ENCODE peak calls at places on chromosome 20, in ten cellular contexts. One of them, this sample, is unnamed.

GRCh38 chr20:60264024-60264709 is 305.9 kb downstream of the CDH26 start:
- DNase-seq in HCT116: no peak
- DNase-seq in body of pancreas: no peak
- DNase-seq in breast epithelium: no peak
- DNase-seq in stomach: no peak
- DNase-seq in adrenal gland: no peak
- DNase-seq in uterus: no peak
- DNase-seq in heart left ventricle: no peak
- DNase-seq in prostate gland: no peak
- DNase-seq in IMR-90: no peak
- DNase-seq in this sample: no peak

GRCh38 chr20:4167261-4168004 is 152.1 kb upstream of the RNF24 start:
- DNase-seq in breast epithelium: no peak
- DNase-seq in stomach: no peak
- DNase-seq in uterus: no peak
- DNase-seq in prostate gland: no peak
- DNase-seq in HCT116: no peak
- DNase-seq in heart left ventricle: no peak
- DNase-seq in body of pancreas: peak
- DNase-seq in adrenal gland: no peak
- DNase-seq in IMR-90: no peak
- DNase-seq in this sample: no peak

GRCh38 chr20:48850257-48850656 is 22.5 kb upstream of the PREX1 start:
- DNase-seq in heart left ventricle: no peak
- DNase-seq in IMR-90: no peak
- DNase-seq in breast epithelium: no peak
- DNase-seq in prostate gland: no peak
- DNase-seq in HCT116: no peak
- DNase-seq in body of pancreas: no peak
- DNase-seq in uterus: no peak
- DNase-seq in adrenal gland: no peak
- DNase-seq in stomach: no peak
- DNase-seq in this sample: no peak

GRCh38 chr20:61135966-61136365 is 116.1 kb upstream of the CDH4 start:
- DNase-seq in adrenal gland: no peak
- DNase-seq in uterus: no peak
- DNase-seq in stomach: no peak
- DNase-seq in body of pancreas: no peak
- DNase-seq in heart left ventricle: no peak
- DNase-seq in IMR-90: no peak
- DNase-seq in HCT116: no peak
- DNase-seq in breast epithelium: no peak
- DNase-seq in prostate gland: no peak
- DNase-seq in this sample: no peak

GRCh38 chr20:59314872-59315500 is 14.6 kb downstream of the EDN3 start:
- DNase-seq in heart left ventricle: no peak
- DNase-seq in stomach: no peak
- DNase-seq in breast epithelium: no peak
- DNase-seq in HCT116: no peak
- DNase-seq in adrenal gland: no peak
- DNase-seq in uterus: no peak
- DNase-seq in IMR-90: no peak
- DNase-seq in prostate gland: no peak
- DNase-seq in body of pancreas: no peak
- DNase-seq in this sample: peak

GRCh38 chr20:44807051-44807683 is 3.2 kb downstream of the RIMS4 start:
- DNase-seq in stomach: no peak
- DNase-seq in breast epithelium: no peak
- DNase-seq in IMR-90: no peak
- DNase-seq in prostate gland: no peak
- DNase-seq in HCT116: no peak
- DNase-seq in uterus: no peak
- DNase-seq in heart left ventricle: no peak
- DNase-seq in adrenal gland: no peak
- DNase-seq in body of pancreas: no peak
- DNase-seq in this sample: no peak

GRCh38 chr20:38997622-38998021 is 35.5 kb downstream of the DHX35 start:
- DNase-seq in body of pancreas: no peak
- DNase-seq in stomach: no peak
- DNase-seq in HCT116: no peak
- DNase-seq in prostate gland: no peak
- DNase-seq in adrenal gland: no peak
- DNase-seq in uterus: no peak
- DNase-seq in breast epithelium: no peak
- DNase-seq in IMR-90: no peak
- DNase-seq in heart left ventricle: no peak
- DNase-seq in this sample: no peak

GRCh38 chr20:24954151-24954550 is 5.1 kb downstream of the CST7 start:
- DNase-seq in stomach: no peak
- DNase-seq in heart left ventricle: no peak
- DNase-seq in breast epithelium: no peak
- DNase-seq in adrenal gland: no peak
- DNase-seq in body of pancreas: no peak
- DNase-seq in IMR-90: no peak
- DNase-seq in prostate gland: no peak
- DNase-seq in uterus: no peak
- DNase-seq in HCT116: no peak
- DNase-seq in this sample: no peak

DNA sequence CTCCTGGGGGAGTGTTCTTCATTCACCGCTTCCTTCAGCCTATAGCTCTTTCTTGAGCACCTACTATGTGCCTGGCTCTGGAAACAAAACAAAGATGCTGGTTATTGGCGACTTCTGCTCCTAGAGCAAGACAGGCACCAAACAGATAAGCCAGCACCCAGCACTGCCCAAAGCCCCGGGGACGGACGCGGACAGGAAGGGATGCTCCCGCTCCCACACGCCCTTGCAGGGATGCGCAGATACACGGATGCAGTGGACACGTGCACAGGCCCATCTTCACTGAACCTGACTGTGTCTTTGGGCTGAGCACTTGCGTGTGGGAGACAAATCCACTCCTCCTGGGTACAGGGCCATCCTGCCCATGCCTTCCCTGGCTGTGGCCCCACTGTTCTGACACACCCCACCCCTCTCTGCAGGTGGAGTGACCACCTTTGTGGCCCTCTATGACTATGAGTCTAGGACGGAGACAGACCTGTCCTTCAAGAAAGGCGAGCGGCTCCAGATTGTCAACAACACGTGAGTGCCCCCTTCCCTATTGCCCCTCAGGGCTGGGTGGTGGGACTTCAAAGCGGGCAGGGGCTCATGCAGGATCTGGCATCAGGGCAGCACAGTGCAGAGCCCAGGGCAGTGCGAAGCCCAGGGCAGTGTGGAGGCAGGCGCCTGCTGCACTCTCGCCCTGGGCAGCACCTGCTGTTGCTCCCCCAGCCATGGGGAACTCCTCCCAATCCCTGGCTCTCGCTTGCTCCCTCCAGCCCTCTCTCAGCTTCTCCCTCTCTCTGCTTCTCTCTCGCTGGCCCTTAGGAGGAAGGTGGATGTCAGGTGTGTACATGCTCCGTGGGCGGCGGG is 39.9 kb downstream of the SRC start:
- DNase-seq in body of pancreas: peak
- DNase-seq in uterus: peak
- DNase-seq in IMR-90: no peak
- DNase-seq in HCT116: no peak
- DNase-seq in breast epithelium: no peak
- DNase-seq in stomach: no peak
- DNase-seq in prostate gland: no peak
- DNase-seq in adrenal gland: peak
- DNase-seq in heart left ventricle: no peak
- DNase-seq in this sample: no peak
- H3K27ac ChIP-seq in body of pancreas: no peak
- H3K27ac ChIP-seq in uterus: no peak
- H3K27ac ChIP-seq in IMR-90: no peak
- H3K27ac ChIP-seq in HCT116: no peak
- H3K27ac ChIP-seq in breast epithelium: no peak
- H3K27ac ChIP-seq in stomach: no peak
- H3K27ac ChIP-seq in prostate gland: no peak
- H3K27ac ChIP-seq in adrenal gland: no peak
- H3K27ac ChIP-seq in heart left ventricle: no peak
- H3K27ac ChIP-seq in this sample: no peak

DNA sequence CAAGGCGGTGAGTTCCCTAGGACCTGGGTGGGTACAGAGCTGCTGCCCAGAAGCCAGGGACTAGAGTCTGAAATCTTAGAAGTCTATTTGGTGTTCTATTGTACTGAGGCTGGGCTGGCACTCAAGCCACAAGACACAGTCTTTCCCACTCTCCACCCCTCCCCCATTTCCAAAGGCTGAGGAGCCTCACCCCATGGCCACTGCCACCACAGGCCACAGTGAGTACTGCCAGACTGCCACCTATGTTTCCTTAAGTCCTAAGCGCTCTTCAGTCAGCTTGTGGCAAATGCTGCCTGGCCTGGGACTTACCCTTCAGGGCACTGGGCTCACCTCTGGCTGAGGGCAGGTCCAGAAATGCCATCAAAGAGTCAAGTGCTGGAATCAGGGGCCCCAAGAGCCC is 469.3 kb downstream of the HAO1 start:
- DNase-seq in body of pancreas: no peak
- DNase-seq in uterus: no peak
- DNase-seq in adrenal gland: no peak
- DNase-seq in stomach: no peak
- DNase-seq in heart left ventricle: no peak
- DNase-seq in breast epithelium: no peak
- DNase-seq in HCT116: no peak
- DNase-seq in IMR-90: no peak
- DNase-seq in prostate gland: no peak
- DNase-seq in this sample: no peak
- TF ChIP-seq CTCF in body of pancreas: no peak
- TF ChIP-seq CTCF in uterus: no peak
- TF ChIP-seq CTCF in adrenal gland: no peak
- TF ChIP-seq CTCF in stomach: no peak
- TF ChIP-seq CTCF in heart left ventricle: no peak
- TF ChIP-seq CTCF in breast epithelium: no peak
- TF ChIP-seq CTCF in HCT116: no peak
- TF ChIP-seq CTCF in IMR-90: no peak
- TF ChIP-seq CTCF in prostate gland: no peak
- TF ChIP-seq CTCF in this sample: no peak

DNA sequence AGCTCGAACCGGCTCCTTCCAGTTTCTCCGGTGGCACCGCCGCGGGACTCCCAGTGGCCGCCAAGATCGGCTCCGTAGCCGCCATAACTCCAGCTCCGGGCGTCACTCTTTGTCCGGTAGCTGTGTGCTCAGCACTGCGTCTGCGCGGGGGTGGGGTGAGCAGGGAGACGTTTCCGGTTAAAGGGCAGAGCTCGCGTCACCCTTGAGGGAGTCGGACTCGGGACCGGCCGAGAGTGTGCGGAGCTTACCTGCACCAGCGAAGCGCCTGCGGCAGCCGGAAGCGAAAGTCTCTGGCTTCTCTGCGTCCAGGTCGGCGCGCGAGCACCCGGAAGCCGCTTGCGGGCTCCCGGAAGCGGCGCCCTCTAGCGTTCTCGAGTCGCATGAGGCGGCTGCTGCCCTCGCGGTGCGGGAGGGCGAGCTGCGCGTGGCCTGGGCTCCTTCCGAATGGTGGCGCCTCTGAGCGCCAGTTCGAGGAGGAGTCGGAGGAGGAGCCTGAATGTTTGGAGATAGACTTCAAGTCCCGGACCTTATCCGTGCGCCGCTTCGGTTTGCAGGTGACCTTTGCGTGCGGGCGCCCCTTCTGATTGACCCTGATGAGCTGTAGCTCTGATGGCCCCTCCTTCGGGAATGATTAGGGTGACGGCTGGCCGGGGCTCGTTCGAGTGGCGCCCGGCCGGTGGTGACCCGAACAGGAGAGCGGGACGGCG is at the start of gene SCAND1:
- DNase-seq in uterus: peak
- DNase-seq in breast epithelium: peak
- DNase-seq in prostate gland: peak
- DNase-seq in body of pancreas: peak
- DNase-seq in HCT116: peak
- DNase-seq in heart left ventricle: peak
- DNase-seq in stomach: peak
- DNase-seq in adrenal gland: peak
- DNase-seq in IMR-90: peak
- DNase-seq in this sample: peak
- TF ChIP-seq POLR2A in uterus: peak
- TF ChIP-seq POLR2A in breast epithelium: peak
- TF ChIP-seq POLR2A in prostate gland: peak
- TF ChIP-seq POLR2A in body of pancreas: peak
- TF ChIP-seq POLR2A in HCT116: peak
- TF ChIP-seq POLR2A in heart left ventricle: no peak
- TF ChIP-seq POLR2A in stomach: peak
- TF ChIP-seq POLR2A in adrenal gland: peak
- TF ChIP-seq POLR2A in IMR-90: peak
- TF ChIP-seq POLR2A in this sample: peak

GRCh38 chr20:63118786-63119450 is 97.0 kb downstream of the YTHDF1 start:
- DNase-seq in IMR-90: no peak
- DNase-seq in breast epithelium: no peak
- DNase-seq in adrenal gland: no peak
- DNase-seq in stomach: no peak
- DNase-seq in heart left ventricle: no peak
- DNase-seq in uterus: no peak
- DNase-seq in prostate gland: no peak
- DNase-seq in body of pancreas: no peak
- DNase-seq in HCT116: no peak
- DNase-seq in this sample: no peak

GRCh38 chr20:63118303-63118670 is 97.6 kb downstream of the YTHDF1 start:
- DNase-seq in adrenal gland: no peak
- DNase-seq in stomach: no peak
- DNase-seq in heart left ventricle: no peak
- DNase-seq in uterus: no peak
- DNase-seq in body of pancreas: no peak
- DNase-seq in HCT116: no peak
- DNase-seq in IMR-90: no peak
- DNase-seq in prostate gland: no peak
- DNase-seq in breast epithelium: no peak
- DNase-seq in this sample: no peak

GRCh38 chr20:63117151-63117550 is 98.8 kb downstream of the YTHDF1 start:
- DNase-seq in IMR-90: no peak
- DNase-seq in HCT116: no peak
- DNase-seq in stomach: no peak
- DNase-seq in body of pancreas: no peak
- DNase-seq in uterus: no peak
- DNase-seq in prostate gland: no peak
- DNase-seq in heart left ventricle: no peak
- DNase-seq in breast epithelium: no peak
- DNase-seq in adrenal gland: no peak
- DNase-seq in this sample: no peak

GRCh38 chr20:63116412-63117106 is 99.4 kb downstream of the YTHDF1 start:
- DNase-seq in uterus: no peak
- DNase-seq in body of pancreas: no peak
- DNase-seq in stomach: no peak
- DNase-seq in adrenal gland: peak
- DNase-seq in IMR-90: peak
- DNase-seq in prostate gland: no peak
- DNase-seq in HCT116: no peak
- DNase-seq in heart left ventricle: no peak
- DNase-seq in breast epithelium: no peak
- DNase-seq in this sample: peak

DNA sequence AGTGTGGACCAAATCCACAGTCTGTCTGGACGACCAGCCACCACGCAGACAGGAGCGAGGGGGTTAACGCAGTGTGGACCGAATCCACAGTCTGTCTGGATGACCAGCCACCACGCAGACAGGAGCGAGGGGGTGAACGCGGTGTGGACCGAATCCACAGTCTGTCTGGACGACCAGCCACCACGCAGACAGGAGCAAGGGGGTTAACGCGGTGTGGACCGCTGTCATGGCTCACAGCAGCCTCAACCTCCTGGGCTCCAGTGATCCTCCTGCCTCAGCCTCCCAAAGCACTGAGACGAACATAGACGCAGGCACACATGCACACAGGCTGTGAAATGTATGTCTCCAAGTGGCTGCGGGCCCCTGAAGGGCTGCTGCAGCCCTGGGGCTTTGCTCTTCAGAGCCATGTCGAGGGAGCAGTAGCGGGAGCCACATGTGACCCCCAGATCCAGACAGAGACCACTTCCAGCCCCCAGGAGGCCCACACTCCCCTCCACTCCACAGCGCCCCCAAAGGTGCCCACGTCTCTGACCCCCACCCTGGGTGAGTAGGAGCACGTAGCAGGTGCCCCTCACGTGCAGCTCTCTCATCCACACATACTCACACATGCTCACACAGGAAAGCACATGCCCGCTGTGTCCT is 98.1 kb downstream of the YTHDF1 start:
- DNase-seq in body of pancreas: no peak
- DNase-seq in uterus: no peak
- DNase-seq in heart left ventricle: no peak
- DNase-seq in stomach: no peak
- DNase-seq in prostate gland: no peak
- DNase-seq in IMR-90: no peak
- DNase-seq in breast epithelium: no peak
- DNase-seq in HCT116: no peak
- DNase-seq in adrenal gland: no peak
- DNase-seq in this sample: no peak
- H3K27ac ChIP-seq in body of pancreas: no peak
- H3K27ac ChIP-seq in uterus: no peak
- H3K27ac ChIP-seq in heart left ventricle: no peak
- H3K27ac ChIP-seq in stomach: no peak
- H3K27ac ChIP-seq in prostate gland: no peak
- H3K27ac ChIP-seq in IMR-90: no peak
- H3K27ac ChIP-seq in breast epithelium: no peak
- H3K27ac ChIP-seq in HCT116: no peak
- H3K27ac ChIP-seq in adrenal gland: no peak
- H3K27ac ChIP-seq in this sample: no peak